ENCODE peak calls at places on chromosomes 1 and 21, in eight cellular contexts. Z, M, R, F, B, A, U and Q are unnamed samples.

GRCh38 chr1:5644281-5645134 is 347.7 kb downstream of the NPHP4 start:
- DNase-seq in Z (no peak), F (no peak), A (no peak), R (no peak), M (no peak), B (no peak), U (no peak), Q (peak; percentile 28)

GRCh38 chr21:31284797-31285397 is 59.2 kb downstream of the TIAM1 start:
- DNase-seq in R (peak; percentile 58), A (no peak), B (no peak), F (peak; percentile 37), Z (peak; percentile 38), U (no peak), M (peak; percentile 39), Q (no peak)

GRCh38 chr1:203216274-203217138 is 13.0 kb downstream of the CHIT1 start:
- DNase-seq in A (peak; percentile 82), R (peak; percentile 60), U (peak; percentile 74), B (peak; percentile 83), F (peak; percentile 64), M (peak; percentile 20), Z (peak; percentile 75), Q (peak; percentile 90)

GRCh38 chr1:170885551-170885950 is 49.8 kb upstream of the MROH9 start:
- DNase-seq in F (no peak), M (peak; percentile 5), R (no peak), Z (no peak), A (no peak), U (no peak), B (no peak), Q (no peak)

GRCh38 chr1:39292401-39292800 is 87.9 kb downstream of the MACF1 start:
- DNase-seq in F (no peak), Z (no peak), M (no peak), U (no peak), B (no peak), R (no peak), A (no peak), Q (no peak)

GRCh38 chr1:180085331-180085730 is 69.3 kb upstream of the QSOX1 start:
- DNase-seq in F (no peak), M (no peak), U (no peak), Z (no peak), A (no peak), B (no peak), R (no peak), Q (no peak)

GRCh38 chr1:53551428-53551995 is 92.3 kb downstream of the DMRTB1 start:
- DNase-seq in B (no peak), R (no peak), Z (no peak), M (no peak), A (no peak), U (no peak), F (no peak), Q (peak; percentile 36)

GRCh38 chr1:49995734-49996133 is 28.0 kb downstream of the AGBL4 start:
- DNase-seq in A (no peak), B (no peak), R (no peak), M (no peak), Z (no peak), U (no peak), F (no peak), Q (peak; percentile 42)

GRCh38 chr1:53266038-53266437 is 27.7 kb upstream of the MAGOH start:
- DNase-seq in F (no peak), U (no peak), B (no peak), Z (peak; percentile 5), R (no peak), A (peak; percentile 23), M (no peak), Q (peak; percentile 71)

GRCh38 chr1:200372095-200372884 is 37.5 kb downstream of the ZNF281 start:
- DNase-seq in Z (peak; percentile 67), R (peak; percentile 51), U (peak; percentile 39), M (peak; percentile 86), A (no peak), B (no peak), F (peak; percentile 88), Q (peak; percentile 69)

DNA sequence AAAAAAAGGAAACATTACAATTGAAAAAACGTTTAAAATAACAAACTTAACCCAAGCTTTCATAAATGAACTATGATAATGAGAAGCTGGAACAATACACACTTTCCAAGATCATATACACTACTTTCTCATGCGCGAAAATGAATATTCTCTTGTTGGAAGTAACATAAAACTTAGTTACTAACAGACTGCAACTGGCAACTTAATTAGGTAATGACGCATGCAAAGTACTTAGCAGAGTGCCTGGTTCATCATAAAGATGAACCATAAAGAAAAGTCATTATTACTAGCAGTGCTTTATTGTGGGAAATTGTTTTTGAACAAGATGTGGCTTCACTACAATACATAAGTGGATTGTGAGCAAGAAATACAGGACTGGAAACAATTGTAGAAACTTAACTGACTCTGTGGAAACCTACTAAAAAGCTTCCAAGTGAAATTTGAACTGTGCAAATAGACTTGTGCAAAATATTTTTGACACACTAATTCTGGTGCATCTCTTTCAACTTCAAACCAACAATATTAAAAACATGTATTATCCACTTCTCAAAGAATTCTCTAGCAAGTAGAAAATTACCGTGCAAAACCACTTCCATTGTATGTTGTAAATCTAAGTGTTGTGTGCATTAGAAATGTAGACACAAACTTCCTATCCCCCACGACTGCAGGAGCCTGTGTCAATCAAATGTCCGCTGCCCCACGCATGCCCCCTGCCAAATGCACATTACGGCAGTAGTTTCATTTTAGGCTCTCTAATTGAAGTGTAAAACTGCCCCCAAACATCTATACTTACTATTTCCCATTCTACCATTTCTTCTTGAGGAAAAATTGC is 2.0 kb downstream of the ARHGAP29 start:
- DNase-seq in M (no peak), Z (no peak), A (no peak), B (no peak), F (no peak), R (no peak), U (no peak), Q (no peak)
- H3K9ac ChIP-seq in M (peak overlapping the region; percentile 92), Z (no peak overlapping the region), A (no peak overlapping the region), B (no peak overlapping the region), F (no peak overlapping the region), R (peak overlapping the region; percentile 81), U (peak overlapping the region; percentile 99), Q (peak overlapping the region; percentile 63)

GRCh38 chr1:115531806-115532359 is 109.9 kb upstream of the VANGL1 start:
- DNase-seq in F (no peak), B (no peak), R (no peak), U (no peak), M (no peak), Z (peak; percentile 30), A (no peak), Q (no peak)
- H3K4me3 ChIP-seq in F (peak overlapping the region; percentile 30), B (no peak overlapping the region), R (no peak overlapping the region), U (no peak overlapping the region), M (no peak overlapping the region), Z (no peak overlapping the region), A (no peak overlapping the region), Q (peak overlapping the region; percentile 37)

DNA sequence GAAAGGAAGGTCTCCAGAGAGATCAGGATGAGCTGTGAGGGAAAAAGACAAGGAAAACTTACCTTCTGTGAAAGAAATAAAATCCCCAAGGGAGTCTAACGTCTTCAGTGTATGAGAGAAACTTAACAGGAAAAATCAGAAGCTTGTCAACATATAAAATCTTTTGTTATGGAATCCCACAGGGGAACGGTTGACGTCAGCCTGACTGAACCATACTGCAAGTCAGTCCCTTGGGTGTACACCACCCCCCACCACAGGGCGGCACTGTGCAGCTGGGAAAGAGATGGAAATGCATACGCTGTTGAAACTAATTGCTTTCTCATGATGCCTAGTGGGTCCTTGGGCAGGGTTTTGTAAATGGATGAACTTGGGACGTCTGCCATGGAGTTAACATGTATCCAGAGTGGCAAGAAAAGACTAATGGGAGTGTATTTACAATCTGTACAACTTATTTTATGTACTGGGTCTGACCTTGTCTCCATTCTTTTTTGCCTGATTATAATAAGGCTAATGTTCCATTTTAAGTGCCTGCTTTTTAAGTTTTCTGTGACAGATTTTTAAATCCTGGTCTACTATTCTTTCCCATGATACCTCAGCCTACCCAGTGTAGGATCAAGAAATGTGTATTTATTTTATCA is 22.7 kb downstream of the UTP25 start:
- DNase-seq in F (peak; percentile 45), R (peak; percentile 13), B (peak; percentile 37), A (peak; percentile 70), Z (peak; percentile 64), U (peak; percentile 59), M (no peak), Q (peak; percentile 89)
- TF ChIP-seq CTCF in F (peak; percentile 55), R (peak; percentile 13), B (peak; percentile 66), A (peak; percentile 79), Z (peak; percentile 55), U (peak; percentile 76), M (peak; percentile 96), Q (peak; percentile 84)

GRCh38 chr1:217407426-217407825 is 223.5 kb downstream of the GPATCH2 start:
- DNase-seq in M (no peak), F (peak; percentile 17), B (no peak), U (no peak), Z (peak; percentile 39), A (no peak), R (no peak), Q (no peak)
- H3K9ac ChIP-seq in M (no peak overlapping the region), F (peak overlapping the region; percentile 2), B (no peak overlapping the region), U (no peak overlapping the region), Z (no peak overlapping the region), A (no peak overlapping the region), R (no peak overlapping the region), Q (no peak overlapping the region)

DNA sequence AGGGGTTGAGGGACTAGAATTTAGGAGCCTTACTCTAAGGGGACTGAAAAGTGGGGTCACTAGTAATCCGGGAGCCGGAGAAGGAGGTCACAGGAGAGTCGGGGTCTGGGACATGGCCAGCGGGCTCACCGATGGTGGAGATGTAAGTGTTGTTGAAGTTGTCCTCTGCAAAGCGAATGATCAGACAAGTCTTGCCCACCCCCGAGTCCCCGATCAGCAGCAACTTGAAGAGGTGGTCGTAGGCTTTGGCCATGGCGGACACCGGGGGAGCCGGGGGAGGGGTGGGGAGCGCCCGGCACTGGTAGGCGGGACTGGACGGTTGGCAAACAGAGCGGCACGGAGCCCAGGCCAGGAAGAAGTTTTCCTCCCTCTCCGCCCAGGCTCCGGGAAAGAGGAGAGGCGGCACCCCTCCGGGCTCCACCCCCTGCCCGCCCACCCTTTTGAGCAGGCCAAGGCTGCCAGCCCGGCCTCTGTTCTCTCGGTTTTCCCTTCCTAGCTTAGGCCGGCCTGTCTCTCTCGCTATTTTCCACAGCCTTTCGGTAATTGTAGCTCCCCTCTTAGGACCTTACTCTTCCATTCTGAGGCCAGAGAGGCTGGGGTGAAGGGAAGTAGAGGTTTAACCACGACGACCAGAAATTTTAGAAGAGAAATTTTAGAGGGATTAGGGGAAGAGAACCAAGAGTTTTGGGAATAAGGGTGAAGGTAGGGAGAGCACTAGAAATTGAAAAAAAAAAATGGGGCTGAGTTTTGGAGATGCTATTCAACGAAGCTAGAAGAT is at the start of gene RAB13:
- DNase-seq in Z (peak; percentile 86), R (peak; percentile 61), A (peak; percentile 77), B (no peak), M (peak; percentile 63), F (peak; percentile 80), U (peak; percentile 86), Q (peak; percentile 96)
- H3K4me3 ChIP-seq in Z (peak within 1 kb of the TSS; percentile 54), R (peak within 1 kb of the TSS; percentile 81), A (peak within 1 kb of the TSS; percentile 55), B (peak within 1 kb of the TSS; percentile 48), M (peak within 1 kb of the TSS; percentile 100), F (peak within 1 kb of the TSS; percentile 59), U (peak within 1 kb of the TSS; percentile 81), Q (peak within 1 kb of the TSS; percentile 89)